ENCODE peak calls at places on chromosomes 4 and X, in nine cellular contexts. A is EL; G is tibial artery; B is activated naive CD8-positive, alpha-beta T cell treated with anti-CD3 and anti-CD28 coated beads, Interleukin-2, amount 50 U/mL, for 24 hours; S is AG08395; I is renal cortical epithelial cell; F is thoracic aorta; Y is stimulated activated CD8-positive, alpha-beta memory T cell treated with anti-CD3 and anti-CD28 coated beads, Interleukin-7, amount 100 ng/mL, for 24 hours; X is OCI-LY7. D is an unnamed sample.

GRCh38 chr4:89579776-89580175 is 257.2 kb downstream of the SNCA start:
- DNase-seq in A (no peak), G (no peak), B (no peak), S (no peak), I (peak), F (no peak), Y (no peak), X (no peak), D (no peak)

GRCh38 chrX:109537324-109537665 is 651 bp downstream of the NXT2 start:
- DNase-seq in A (peak), G (peak), B (no peak), S (no peak), I (peak), F (peak), Y (no peak), X (no peak), D (peak)

GRCh38 chr4:146054676-146055075 is 116.1 kb upstream of the ZNF827 start:
- DNase-seq in A (no peak), G (no peak), B (no peak), S (no peak), I (no peak), F (no peak), Y (no peak), X (no peak), D (no peak)

GRCh38 chr4:54676062-54676461 is 18.3 kb downstream of the KIT start:
- DNase-seq in A (no peak), G (no peak), B (no peak), S (no peak), I (no peak), F (no peak), Y (no peak), X (no peak), D (no peak)

GRCh38 chr4:1318488-1319213 is 28.4 kb upstream of the UVSSA start:
- DNase-seq in A (no peak), G (no peak), B (peak), S (no peak), I (no peak), F (no peak), Y (no peak), X (no peak), D (no peak)

GRCh38 chrX:10649286-10649685 is 28.9 kb upstream of the MID1 start:
- DNase-seq in A (no peak), G (no peak), B (no peak), S (no peak), I (no peak), F (no peak), Y (no peak), X (no peak), D (no peak)

GRCh38 chrX:155251391-155251790 is 12.9 kb downstream of the RAB39B start:
- DNase-seq in A (no peak), G (no peak), B (no peak), S (no peak), I (no peak), F (no peak), Y (no peak), X (no peak), D (no peak)

GRCh38 chr4:34633216-34633615 is 1611.1 kb downstream of the ARAP2 start:
- DNase-seq in A (no peak), G (no peak), B (no peak), S (no peak), I (no peak), F (no peak), Y (no peak), X (no peak), D (no peak)

GRCh38 chr4:84913176-84913575 is 53.3 kb downstream of the WDFY3 start:
- DNase-seq in A (no peak), G (no peak), B (no peak), S (no peak), I (no peak), F (no peak), Y (no peak), X (no peak), D (no peak)

GRCh38 chrX:154378059-154378798 is 866 bp upstream of the EMD start:
- DNase-seq in A (peak), G (peak), B (no peak), S (no peak), I (no peak), F (no peak), Y (no peak), X (peak), D (peak)

GRCh38 chr4:155403886-155404285 is 27.1 kb upstream of the MAP9 start:
- DNase-seq in A (peak), G (no peak), B (no peak), S (peak), I (peak), F (no peak), Y (no peak), X (no peak), D (no peak)

GRCh38 chr4:74062954-74063353 is 24.5 kb upstream of the CXCL3 start:
- DNase-seq in A (no peak), G (no peak), B (no peak), S (no peak), I (no peak), F (no peak), Y (no peak), X (no peak), D (no peak)

GRCh38 chr4:10066704-10067651 is 45.7 kb upstream of the SLC2A9 start:
- DNase-seq in A (no peak), G (no peak), B (no peak), S (no peak), I (no peak), F (no peak), Y (no peak), X (no peak), D (no peak)

GRCh38 chr4:84451546-84451945 is 47.5 kb downstream of the NKX6-1 start:
- DNase-seq in A (no peak), G (no peak), B (no peak), S (no peak), I (peak), F (no peak), Y (no peak), X (peak), D (no peak)

GRCh38 chr4:22532117-22532516 is 16.3 kb upstream of the ADGRA3 start:
- DNase-seq in A (no peak), G (no peak), B (no peak), S (no peak), I (no peak), F (no peak), Y (no peak), X (no peak), D (no peak)

GRCh38 chrX:44344194-44344593 is 722 bp upstream of the EFHC2 start:
- DNase-seq in A (no peak), G (peak), B (peak), S (no peak), I (no peak), F (no peak), Y (no peak), X (no peak), D (peak)

GRCh38 chrX:153609917-153610833 is 11.2 kb upstream of the CCNQ start:
- DNase-seq in A (peak), G (peak), B (peak), S (peak), I (no peak), F (peak), Y (peak), X (no peak), D (peak)

GRCh38 chrX:153708415-153708814 is 15.8 kb downstream of the BCAP31 start:
- DNase-seq in A (peak), G (no peak), B (peak), S (peak), I (peak), F (no peak), Y (no peak), X (peak), D (peak)

GRCh38 chr4:150259861-150260567 is 181.8 kb downstream of the DCLK2 start:
- DNase-seq in A (no peak), G (no peak), B (no peak), S (no peak), I (no peak), F (no peak), Y (no peak), X (no peak), D (no peak)

GRCh38 chrX:129145898-129146297 is 377.4 kb downstream of the SMARCA1 start:
- DNase-seq in A (no peak), G (no peak), B (no peak), S (no peak), I (no peak), F (no peak), Y (no peak), X (no peak), D (no peak)

GRCh38 chr4:8153441-8153840 is 5.2 kb downstream of the ABLIM2 start:
- DNase-seq in A (no peak), G (no peak), B (no peak), S (no peak), I (no peak), F (no peak), Y (no peak), X (no peak), D (no peak)

GRCh38 chrX:38260231-38260630 is 39.6 kb upstream of the SRPX start:
- DNase-seq in A (peak), G (no peak), B (no peak), S (peak), I (peak), F (no peak), Y (no peak), X (peak), D (no peak)

GRCh38 chr4:138499627-138500026 is 257.5 kb upstream of the SLC7A11 start:
- DNase-seq in A (no peak), G (no peak), B (no peak), S (no peak), I (no peak), F (no peak), Y (no peak), X (no peak), D (no peak)

GRCh38 chr4:8289956-8290700 is 20.6 kb downstream of the HTRA3 start:
- DNase-seq in A (no peak), G (peak), B (no peak), S (no peak), I (no peak), F (no peak), Y (no peak), X (no peak), D (no peak)

GRCh38 chr4:41880840-41881831 is 54.1 kb upstream of the TMEM33 start:
- DNase-seq in A (peak), G (no peak), B (no peak), S (peak), I (no peak), F (no peak), Y (no peak), X (no peak), D (no peak)

GRCh38 chr4:73815145-73815544 is 21.3 kb upstream of the CXCL6 start:
- DNase-seq in A (no peak), G (no peak), B (no peak), S (no peak), I (peak), F (no peak), Y (no peak), X (no peak), D (no peak)

GRCh38 chrX:111914398-111915092 is 38.6 kb downstream of the TRPC5OS start:
- DNase-seq in A (no peak), G (no peak), B (no peak), S (no peak), I (peak), F (no peak), Y (no peak), X (no peak), D (no peak)

GRCh38 chr4:186580669-186581068 is 25.3 kb upstream of the MTNR1A start:
- DNase-seq in A (no peak), G (no peak), B (no peak), S (no peak), I (no peak), F (no peak), Y (no peak), X (no peak), D (no peak)

GRCh38 chr4:145957307-145957706 is 18.7 kb upstream of the ZNF827 start:
- DNase-seq in A (no peak), G (no peak), B (no peak), S (no peak), I (no peak), F (no peak), Y (no peak), X (no peak), D (no peak)

GRCh38 chr4:23485793-23486192 is 404.1 kb downstream of the PPARGC1A start:
- DNase-seq in A (no peak), G (no peak), B (no peak), S (no peak), I (no peak), F (no peak), Y (no peak), X (no peak), D (no peak)

GRCh38 chr4:176191974-176192373 is 3.4 kb downstream of the SPATA4 start:
- DNase-seq in A (peak), G (no peak), B (no peak), S (no peak), I (peak), F (no peak), Y (no peak), X (no peak), D (no peak)

GRCh38 chr4:38034986-38035882 is 75.0 kb downstream of the PTTG2 start:
- DNase-seq in A (peak), G (no peak), B (peak), S (peak), I (peak), F (no peak), Y (no peak), X (peak), D (no peak)

GRCh38 chrX:115889121-115889890 is 281.2 kb upstream of the AGTR2 start:
- DNase-seq in A (no peak), G (no peak), B (no peak), S (no peak), I (no peak), F (no peak), Y (no peak), X (no peak), D (no peak)

GRCh38 chr4:53494851-53495250 is 96.4 kb downstream of the LNX1 start:
- DNase-seq in A (no peak), G (no peak), B (no peak), S (no peak), I (no peak), F (no peak), Y (no peak), X (no peak), D (no peak)

GRCh38 chrX:106170318-106170717 is 2.2 kb downstream of the PWWP3B start:
- DNase-seq in A (no peak), G (no peak), B (no peak), S (peak), I (peak), F (no peak), Y (no peak), X (no peak), D (no peak)

GRCh38 chr4:174996079-174996478 is 77.9 kb downstream of the ADAM29 start:
- DNase-seq in A (no peak), G (no peak), B (no peak), S (no peak), I (no peak), F (no peak), Y (no peak), X (peak), D (no peak)

GRCh38 chr4:147682755-147683154 is 1.2 kb downstream of the PRMT9 start:
- DNase-seq in A (no peak), G (no peak), B (no peak), S (no peak), I (no peak), F (no peak), Y (no peak), X (no peak), D (no peak)

GRCh38 chrX:74431807-74432206 is 10.5 kb downstream of the SLC16A2 start:
- DNase-seq in A (no peak), G (no peak), B (no peak), S (no peak), I (no peak), F (no peak), Y (no peak), X (no peak), D (no peak)

D was measured in lung.